ENCODE peak calls at places on chromosomes 4 and X, in five cellular contexts. F is NB4, A is tibial nerve, M is MM.1S, N is upper lobe of right lung. Y is an unnamed sample.

GRCh38 chr4:2361366-2362285 is 56.8 kb downstream of the ZFYVE28 start:
- DNase-seq in N (peak), M (no peak), F (no peak), A (no peak), Y (no peak)

GRCh38 chr4:163191999-163192398 is 25.3 kb upstream of the NAF1 start:
- DNase-seq in N (no peak), F (peak), M (peak), A (no peak), Y (no peak)

GRCh38 chr4:109820563-109820962 is 5.0 kb downstream of the GAR1 start:
- DNase-seq in F (no peak), A (no peak), M (no peak), N (no peak), Y (no peak)

GRCh38 chr4:137032242-137032641 is 500.1 kb downstream of the PCDH18 start:
- DNase-seq in A (no peak), M (no peak), N (no peak), F (no peak), Y (no peak)

GRCh38 chr4:100838286-100838685 is 320.5 kb upstream of the EMCN start:
- DNase-seq in N (no peak), M (no peak), A (no peak), F (no peak), Y (no peak)

GRCh38 chr4:30757357-30757756 is 37.2 kb downstream of the PCDH7 start:
- DNase-seq in N (no peak), A (no peak), M (no peak), F (peak), Y (no peak)

GRCh38 chrX:134396174-134396573 is 63.8 kb upstream of the HPRT1 start:
- DNase-seq in M (peak), A (no peak), N (no peak), F (peak), Y (no peak)

GRCh38 chr4:13329963-13330362 is 154.2 kb downstream of the RAB28 start:
- DNase-seq in N (no peak), F (no peak), M (no peak), A (no peak), Y (no peak)

GRCh38 chrX:13099121-13099520 is 54.7 kb upstream of the FAM9C start:
- DNase-seq in F (no peak), N (no peak), M (no peak), A (no peak), Y (no peak)

GRCh38 chr4:163815776-163816175 is 321.3 kb downstream of the TMA16 start:
- DNase-seq in M (peak), F (no peak), A (no peak), N (no peak), Y (no peak)

GRCh38 chr4:108821056-108821925 is 58.4 kb upstream of the ETNPPL start:
- DNase-seq in A (no peak), N (no peak), F (no peak), M (no peak), Y (no peak)

GRCh38 chrX:151703487-151703886 is 8.2 kb downstream of the PRRG3 start:
- DNase-seq in M (no peak), F (no peak), A (no peak), N (no peak), Y (no peak)

GRCh38 chr4:40820101-40820500 is 70.3 kb downstream of the NSUN7 start:
- DNase-seq in F (no peak), M (no peak), N (no peak), A (no peak), Y (no peak)

GRCh38 chrX:41923257-41923924 is at the start of gene CASK:
- DNase-seq in A (peak), F (peak), M (peak), N (peak), Y (peak)
- TF ChIP-seq CTCF in A (no peak), F (no peak), M (no peak), N (no peak), Y (no peak)

GRCh38 chr4:10716163-10716562 is 31.6 kb upstream of the CLNK start:
- DNase-seq in M (no peak), N (no peak), A (no peak), F (no peak), Y (no peak)
- TF ChIP-seq CTCF in M (no peak), N (no peak), A (no peak), F (no peak), Y (no peak)

DNA sequence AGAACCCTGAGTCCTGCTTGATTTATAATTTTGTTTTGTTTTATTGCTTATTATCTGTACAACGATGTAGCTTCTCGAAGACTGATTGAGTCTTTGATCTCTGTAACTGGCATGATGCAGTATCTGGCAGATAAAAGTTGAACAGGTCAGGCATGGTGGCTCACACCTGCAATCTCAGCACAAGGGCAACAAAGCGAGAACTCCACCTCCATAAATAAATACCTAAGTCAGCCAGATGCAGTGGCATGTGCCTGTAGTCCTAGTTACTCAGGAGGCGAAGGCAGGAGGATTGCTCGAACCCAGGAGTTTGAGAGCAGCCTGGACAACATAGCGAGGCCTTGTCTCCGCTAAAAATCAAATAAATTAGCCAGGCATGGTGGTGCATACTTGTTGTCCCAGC is 15.7 kb upstream of the WDR19 start:
- DNase-seq in N (no peak), F (no peak), M (no peak), A (no peak), Y (no peak)
- TF ChIP-seq CTCF in N (no peak), F (no peak), M (no peak), A (no peak), Y (no peak)

GRCh38 chr4:64776820-64777219 is 367.6 kb upstream of the TECRL start:
- DNase-seq in A (no peak), M (no peak), N (no peak), F (no peak), Y (no peak)

GRCh38 chr4:64780664-64781063 is 371.4 kb upstream of the TECRL start:
- DNase-seq in N (no peak), A (no peak), M (no peak), F (no peak), Y (no peak)

GRCh38 chr4:64777286-64777685 is 368.0 kb upstream of the TECRL start:
- DNase-seq in F (no peak), A (no peak), N (no peak), M (no peak), Y (no peak)

GRCh38 chr4:64784125-64784524 is 374.9 kb upstream of the TECRL start:
- DNase-seq in N (no peak), M (no peak), A (no peak), F (no peak), Y (no peak)

DNA sequence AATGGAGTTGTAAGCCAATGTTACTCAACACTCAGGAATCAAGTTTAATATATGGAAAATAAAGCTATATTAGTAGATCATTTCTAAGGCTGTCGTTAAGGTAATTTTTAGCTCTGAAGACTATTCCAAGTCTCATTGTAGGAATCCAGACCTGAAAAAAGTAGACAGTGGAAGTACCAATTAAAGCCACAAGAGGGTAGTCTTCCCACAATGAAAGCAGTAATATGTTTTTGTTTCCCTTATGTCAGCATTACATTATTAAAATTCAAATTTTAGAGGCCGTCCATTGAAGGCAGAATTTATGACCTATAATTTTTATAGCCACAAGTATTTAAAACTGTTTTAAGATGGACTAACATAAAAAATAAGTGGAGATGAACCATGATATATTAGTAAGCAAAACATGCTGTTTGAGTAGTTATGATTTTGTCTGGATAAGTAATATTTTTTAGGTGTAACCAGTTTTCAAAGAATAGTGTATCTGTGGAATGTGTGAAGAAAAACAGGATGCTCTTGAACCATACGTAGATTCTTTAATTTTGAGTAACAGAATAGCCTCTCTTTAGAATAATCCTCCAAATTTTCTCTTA is 372.6 kb upstream of the TECRL start:
- DNase-seq in A (no peak), N (no peak), M (peak), F (peak), Y (no peak)
- TF ChIP-seq CTCF in A (peak), N (peak), M (peak), F (peak), Y (peak)

GRCh38 chr4:143559757-143560147 is 46.2 kb downstream of the SMARCA5 start:
- DNase-seq in A (no peak), N (no peak), F (no peak), M (peak), Y (no peak)
- TF ChIP-seq CTCF in A (no peak), N (no peak), F (no peak), M (no peak), Y (no peak)

DNA sequence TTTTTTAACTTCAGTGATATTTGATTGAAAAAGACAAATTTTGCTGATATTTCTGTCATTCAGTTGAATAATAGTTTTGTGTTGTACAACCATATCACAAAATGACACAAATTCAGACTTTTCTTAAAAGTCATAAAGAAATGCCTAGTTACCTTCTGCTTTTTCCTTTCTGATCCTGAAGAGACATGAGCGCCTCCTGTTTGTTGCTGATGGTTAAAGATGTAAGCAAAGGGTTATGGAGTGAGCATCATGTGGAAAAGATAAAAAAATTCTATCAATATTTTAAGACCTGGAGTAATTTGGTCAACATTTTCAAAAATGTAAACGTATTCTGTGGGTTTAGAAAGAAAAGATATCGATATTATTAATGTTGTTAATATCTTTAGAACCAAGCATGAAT is 669.9 kb upstream of the NR3C2 start:
- DNase-seq in F (no peak), A (no peak), N (no peak), M (no peak), Y (no peak)
- TF ChIP-seq CTCF in F (no peak), A (no peak), N (no peak), M (no peak), Y (no peak)